ENCODE peak calls at places on chromosomes 1 and 21, in six cellular contexts. J is spleen, B is HCT116, P is ovary, V is body of pancreas, D is transverse colon. O is an unnamed sample.

GRCh38 chr1:96820111-96820510 is 98.5 kb downstream of the PTBP2 start:
- DNase-seq in J (no peak), B (no peak), P (no peak), V (no peak), D (no peak), O (no peak)

GRCh38 chr1:235648407-235648907 is 1.1 kb downstream of the GNG4 start:
- DNase-seq in J (peak; percentile 65), B (no peak), P (peak; percentile 66), V (peak; percentile 58), D (peak; percentile 64), O (no peak)

GRCh38 chr1:205667909-205668643 is 12.2 kb downstream of the SLC45A3 start:
- DNase-seq in J (no peak), B (no peak), P (no peak), V (no peak), D (no peak), O (no peak)

GRCh38 chr1:205355054-205355453 is 1.7 kb downstream of the KLHDC8A start:
- DNase-seq in J (no peak), B (no peak), P (no peak), V (peak; percentile 46), D (peak; percentile 86), O (no peak)

GRCh38 chr1:31704261-31705079 is 653 bp upstream of the COL16A1 start:
- DNase-seq in J (no peak), B (no peak), P (no peak), V (peak; percentile 76), D (peak; percentile 44), O (peak; percentile 70)

GRCh38 chr1:40782371-40782956 is 1.1 kb upstream of the KCNQ4 start:
- DNase-seq in J (no peak), B (no peak), P (no peak), V (peak; percentile 36), D (peak; percentile 60), O (no peak)

GRCh38 chr1:60134706-60135105 is 61.1 kb upstream of the C1orf87 start:
- DNase-seq in J (no peak), B (no peak), P (no peak), V (no peak), D (no peak), O (no peak)

GRCh38 chr1:86648255-86648654 is 56.1 kb upstream of the SH3GLB1 start:
- DNase-seq in J (no peak), B (peak; percentile 43), P (no peak), V (no peak), D (no peak), O (no peak)

GRCh38 chr1:239357867-239358266 is 28.5 kb upstream of the CHRM3 start:
- DNase-seq in J (no peak), B (no peak), P (no peak), V (no peak), D (no peak), O (no peak)

GRCh38 chr1:175521265-175522040 is 221.9 kb downstream of the TNR start:
- DNase-seq in J (no peak), B (no peak), P (no peak), V (peak; percentile 60), D (peak; percentile 56), O (no peak)

GRCh38 chr1:16119926-16120325 is 35.9 kb downstream of the EPHA2 start:
- DNase-seq in J (peak; percentile 62), B (no peak), P (no peak), V (no peak), D (no peak), O (no peak)

GRCh38 chr1:76625887-76626286 is 241.4 kb upstream of the ST6GALNAC5 start:
- DNase-seq in J (no peak), B (no peak), P (no peak), V (no peak), D (no peak), O (no peak)

GRCh38 chr1:34858901-34859441 is 578 bp downstream of the SMIM12 start:
- DNase-seq in J (peak; percentile 62), B (no peak), P (peak; percentile 62), V (no peak), D (no peak), O (no peak)

GRCh38 chr1:201783572-201783971 is 45.4 kb upstream of the IPO9 start:
- DNase-seq in J (no peak), B (no peak), P (no peak), V (no peak), D (no peak), O (no peak)

GRCh38 chr1:54249798-54250497 is 50.0 kb downstream of the MRPL37 start:
- DNase-seq in J (no peak), B (peak; percentile 79), P (no peak), V (no peak), D (no peak), O (no peak)

GRCh38 chr1:113937146-113937545 is 8.0 kb downstream of the HIPK1 start:
- DNase-seq in J (no peak), B (no peak), P (no peak), V (no peak), D (no peak), O (no peak)

GRCh38 chr1:107531065-107531908 is 390.4 kb downstream of the NTNG1 start:
- DNase-seq in J (no peak), B (no peak), P (no peak), V (no peak), D (no peak), O (no peak)

GRCh38 chr21:43865471-43866181 is 603 bp downstream of the AGPAT3 start:
- DNase-seq in J (peak; percentile 91), B (no peak), P (peak; percentile 71), V (peak; percentile 37), D (peak; percentile 76), O (peak; percentile 52)

GRCh38 chr1:33656467-33656866 is 184.0 kb downstream of the ZSCAN20 start:
- DNase-seq in J (no peak), B (no peak), P (no peak), V (no peak), D (no peak), O (no peak)

GRCh38 chr1:227729881-227730629 is 5.0 kb downstream of the JMJD4 start:
- DNase-seq in J (no peak), B (peak; percentile 27), P (peak; percentile 83), V (peak; percentile 49), D (peak; percentile 46), O (no peak)

GRCh38 chr1:203929741-203930309 is 68.4 kb downstream of the SNRPE start:
- DNase-seq in J (no peak), B (no peak), P (no peak), V (no peak), D (no peak), O (no peak)

GRCh38 chr1:186236921-186237320 is 138.1 kb downstream of the TPR start:
- DNase-seq in J (no peak), B (peak; percentile 62), P (no peak), V (no peak), D (no peak), O (no peak)

GRCh38 chr1:171107257-171107940 is 16.7 kb downstream of the FMO3 start:
- DNase-seq in J (no peak), B (no peak), P (no peak), V (no peak), D (no peak), O (no peak)

GRCh38 chr1:116771997-116772647 is 17.9 kb downstream of the CD2 start:
- DNase-seq in J (no peak), B (no peak), P (no peak), V (no peak), D (no peak), O (no peak)

DNA sequence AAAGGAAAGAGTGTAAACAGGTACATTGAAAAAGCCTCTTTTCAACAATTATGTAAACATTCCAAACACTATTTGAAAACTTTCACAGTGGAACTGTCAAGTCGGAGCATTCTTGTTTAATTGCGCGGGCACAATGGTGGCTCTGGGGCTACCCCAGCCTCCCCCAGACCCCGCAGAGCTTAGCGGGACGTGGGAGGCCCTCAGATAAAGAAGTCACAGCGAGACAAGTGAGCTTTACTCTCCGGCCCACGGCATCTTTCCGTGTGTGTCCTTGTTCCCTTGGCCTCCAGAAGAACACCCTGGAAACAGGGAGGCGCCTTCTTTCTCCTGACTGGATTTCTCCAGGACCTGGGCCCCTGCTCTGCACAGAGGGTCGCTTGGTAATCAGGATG is 382.8 kb downstream of the RRAGC start:
- DNase-seq in J (no peak), B (no peak), P (no peak), V (no peak), D (no peak), O (no peak)
- TF ChIP-seq POLR2A in J (no peak), B (no peak), P (no peak), V (no peak), D (no peak), O (no peak)

DNA sequence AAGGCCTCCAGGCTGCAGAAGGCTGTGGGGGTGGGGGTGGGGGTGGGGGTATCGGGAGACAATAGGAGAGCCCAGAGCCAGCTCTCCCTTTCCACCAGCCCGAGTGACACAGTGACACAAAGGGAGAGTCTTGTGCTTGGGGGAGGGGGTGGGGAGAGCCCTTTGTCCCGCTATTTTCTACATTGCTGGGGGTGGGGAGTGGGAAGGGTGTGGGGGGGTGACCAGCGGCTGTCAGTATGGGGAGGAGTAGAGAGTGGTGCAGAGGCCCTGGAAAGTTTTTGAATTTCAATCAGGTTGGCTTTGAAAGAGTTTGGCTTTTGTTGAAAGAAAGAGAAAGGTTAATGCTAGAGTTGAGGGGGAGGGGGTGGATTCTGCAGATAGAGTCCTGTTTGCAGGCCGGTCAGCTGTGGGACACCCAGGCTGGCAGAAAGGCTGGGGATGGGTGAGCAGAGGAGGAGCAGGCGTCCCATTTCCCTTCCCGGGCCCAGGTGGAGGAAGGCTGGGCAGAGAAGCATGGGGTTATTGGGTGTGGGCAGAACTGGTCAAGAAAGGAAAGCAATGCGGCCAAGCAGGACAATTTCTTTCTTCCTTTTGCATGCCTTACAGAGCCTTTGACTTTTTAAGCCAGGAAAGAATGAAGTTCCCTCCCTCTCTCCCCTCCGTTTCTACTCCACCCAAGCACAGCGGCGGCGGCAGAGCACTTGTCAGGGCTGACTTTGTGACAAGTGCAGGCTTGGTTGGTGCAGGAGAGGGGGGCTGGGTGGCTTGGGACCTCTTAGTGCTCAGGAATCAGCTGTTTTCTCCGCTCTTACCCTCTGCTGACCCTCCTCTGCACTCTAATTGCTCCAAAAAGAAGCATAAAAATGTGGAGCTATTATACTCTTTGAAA is 96.2 kb downstream of the RNF220 start:
- DNase-seq in J (no peak), B (no peak), P (no peak), V (no peak), D (no peak), O (no peak)
- H3K4me3 ChIP-seq in J (no peak overlapping the region), B (no peak overlapping the region), P (no peak overlapping the region), V (no peak overlapping the region), D (no peak overlapping the region), O (no peak overlapping the region)

GRCh38 chr1:7755448-7755847 is 15.6 kb upstream of the VAMP3 start:
- DNase-seq in J (no peak), B (no peak), P (no peak), V (no peak), D (no peak), O (no peak)
- TF ChIP-seq CTCF in J (no peak), B (peak; percentile 50), P (no peak), V (no peak), D (no peak), O (no peak)

GRCh38 chr1:93601686-93602085 is 80.0 kb downstream of the BCAR3 start:
- DNase-seq in J (no peak), B (no peak), P (no peak), V (peak; percentile 2), D (no peak), O (no peak)

GRCh38 chr1:93604411-93604810 is 77.2 kb downstream of the BCAR3 start:
- DNase-seq in J (no peak), B (no peak), P (no peak), V (no peak), D (no peak), O (no peak)

GRCh38 chr1:93602101-93602500 is 79.5 kb downstream of the BCAR3 start:
- DNase-seq in J (peak; percentile 37), B (no peak), P (no peak), V (no peak), D (no peak), O (no peak)

GRCh38 chr1:93603581-93603980 is 78.1 kb downstream of the BCAR3 start:
- DNase-seq in J (peak; percentile 16), B (no peak), P (no peak), V (no peak), D (no peak), O (no peak)

GRCh38 chr1:93603106-93603505 is 78.5 kb downstream of the BCAR3 start:
- DNase-seq in J (peak; percentile 28), B (no peak), P (no peak), V (no peak), D (no peak), O (no peak)
- TF ChIP-seq POLR2A in J (no peak), B (no peak), P (no peak), V (no peak), D (no peak), O (no peak)